ENCODE peak calls at places on chromosomes 6 and 20, in five cellular contexts. J is nephron progenitor cell, Y is suprapubic skin, K is epithelial cell of proximal tubule, E is lung. N is an unnamed sample.

GRCh38 chr6:163814494-163815364 is 400.2 kb downstream of the QKI start:
- DNase-seq in J (no peak), E (no peak), Y (peak; percentile 74), K (peak; percentile 68), N (no peak)

GRCh38 chr20:35776513-35777101 is 4.8 kb downstream of the PHF20 start:
- DNase-seq in E (no peak), Y (peak; percentile 82), J (no peak), K (no peak), N (peak; percentile 2)

GRCh38 chr6:55265409-55266114 is 61.7 kb upstream of the GFRAL start:
- DNase-seq in K (no peak), J (no peak), Y (no peak), E (no peak), N (no peak)

GRCh38 chr6:39452306-39452705 is 129.8 kb upstream of the KCNK16 start:
- DNase-seq in J (no peak), K (peak; percentile 79), Y (no peak), E (no peak), N (no peak)

GRCh38 chr20:47664068-47664437 is 121.2 kb downstream of the SULF2 start:
- DNase-seq in E (no peak), Y (no peak), J (no peak), K (no peak), N (no peak)

GRCh38 chr6:15329154-15329781 is 83.4 kb downstream of the JARID2 start:
- DNase-seq in E (no peak), J (no peak), Y (no peak), K (no peak), N (no peak)

GRCh38 chr6:18115356-18115755 is 7.1 kb downstream of the NHLRC1 start:
- DNase-seq in Y (no peak), E (no peak), K (no peak), J (no peak), N (no peak)

GRCh38 chr6:139369568-139370046 is 4.8 kb downstream of the CITED2 start:
- DNase-seq in E (no peak), K (peak; percentile 46), Y (no peak), J (peak; percentile 25), N (no peak)

GRCh38 chr6:11747021-11747420 is 31.6 kb downstream of the ADTRP start:
- DNase-seq in E (no peak), J (no peak), K (no peak), Y (no peak), N (no peak)

GRCh38 chr6:75747985-75748742 is 875 bp upstream of the MYO6 start:
- DNase-seq in J (no peak), Y (no peak), K (no peak), E (no peak), N (no peak)

GRCh38 chr6:75750925-75751324 is 1.9 kb downstream of the MYO6 start:
- DNase-seq in E (no peak), Y (no peak), J (no peak), K (no peak), N (no peak)

GRCh38 chr6:75751443-75751842 is 2.4 kb downstream of the MYO6 start:
- DNase-seq in E (no peak), Y (no peak), J (no peak), K (no peak), N (no peak)

GRCh38 chr6:75747371-75747984 is 1.6 kb upstream of the MYO6 start:
- DNase-seq in J (no peak), E (peak; percentile 48), K (no peak), Y (no peak), N (no peak)

GRCh38 chr6:75748743-75749538 is at the start of gene MYO6:
- DNase-seq in J (peak; percentile 85), K (no peak), Y (peak; percentile 84), E (peak; percentile 78), N (no peak)
- TF ChIP-seq CTCF in J (no peak), K (no peak), Y (no peak), E (no peak), N (peak; percentile 12)

GRCh38 chr20:41848180-41848579 is 230.0 kb upstream of the CHD6 start:
- DNase-seq in J (no peak), E (no peak), K (no peak), Y (no peak), N (no peak)
- TF ChIP-seq CTCF in J (peak; percentile 8), E (no peak), K (peak; percentile 15), Y (no peak), N (peak; percentile 12)

DNA sequence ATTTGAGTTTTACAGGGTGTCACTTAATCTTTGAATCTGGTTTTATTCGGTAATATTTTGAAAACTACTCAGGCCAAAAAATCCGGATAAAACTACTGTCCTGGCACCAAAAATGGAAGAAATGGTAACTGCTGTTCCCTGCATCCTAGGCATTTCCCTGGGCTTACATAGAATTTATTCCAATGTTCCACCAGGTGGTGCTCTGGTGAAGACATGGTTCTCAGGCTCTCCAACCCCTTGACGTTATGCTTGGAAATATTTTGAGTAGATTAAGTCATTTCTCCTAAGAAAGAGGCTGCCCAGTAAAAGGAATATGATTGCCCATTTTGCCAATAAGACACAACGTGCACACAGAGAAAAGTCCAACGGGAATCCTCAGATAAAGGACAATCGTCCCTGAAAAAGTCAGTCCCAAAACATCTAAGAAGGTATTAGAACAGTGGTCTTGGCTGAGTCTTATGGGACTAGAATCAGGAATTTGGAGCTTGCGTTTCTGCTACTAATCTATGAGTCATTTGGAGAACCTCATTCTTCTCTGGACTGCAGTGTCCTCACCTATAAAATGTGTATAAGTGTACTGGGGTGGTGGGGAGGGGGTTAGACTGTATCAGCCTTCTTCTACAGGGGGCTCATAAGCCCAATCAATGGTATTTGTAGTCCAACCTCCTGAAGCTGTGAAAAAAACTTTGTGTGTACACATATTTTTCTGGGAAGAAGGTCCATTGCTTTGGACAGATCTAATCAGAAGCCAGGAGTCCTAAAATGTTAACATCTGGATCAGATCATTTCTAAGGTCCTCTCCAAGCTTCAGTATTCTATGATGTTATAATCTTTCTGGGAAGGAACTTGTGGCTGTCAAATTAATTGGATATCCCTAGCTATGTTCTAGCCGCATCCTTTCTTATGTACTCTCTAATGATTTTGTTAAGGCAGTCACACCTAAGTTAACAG is 131.0 kb upstream of the BMP2 start:
- DNase-seq in J (peak; percentile 7), K (no peak), E (no peak), Y (no peak), N (no peak)
- TF ChIP-seq CTCF in J (peak; percentile 36), K (peak; percentile 77), E (peak; percentile 39), Y (peak; percentile 44), N (peak; percentile 86)

DNA sequence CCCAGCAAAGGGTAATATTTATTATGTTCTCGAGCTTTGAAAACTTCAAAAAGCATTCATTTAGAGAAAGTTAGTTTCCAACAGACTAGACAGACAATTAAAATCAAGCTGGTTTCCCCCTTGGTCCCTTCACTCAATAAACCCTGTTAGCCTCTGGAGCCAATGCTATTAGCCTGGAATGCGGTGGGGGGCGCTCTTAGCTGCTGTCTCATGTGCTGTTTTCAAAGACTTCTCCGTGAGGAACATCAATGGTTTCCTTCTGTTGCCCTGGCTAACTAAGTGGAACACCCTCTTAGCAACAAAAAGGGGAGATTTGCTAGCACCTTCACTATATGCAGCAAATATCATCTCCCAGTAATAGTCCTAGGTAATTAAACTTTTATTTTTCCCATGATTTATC is 86.4 kb downstream of the LY86 start:
- DNase-seq in K (no peak), E (no peak), Y (no peak), J (no peak), N (no peak)
- TF ChIP-seq CTCF in K (peak; percentile 51), E (no peak), Y (no peak), J (peak; percentile 44), N (peak; percentile 56)

DNA sequence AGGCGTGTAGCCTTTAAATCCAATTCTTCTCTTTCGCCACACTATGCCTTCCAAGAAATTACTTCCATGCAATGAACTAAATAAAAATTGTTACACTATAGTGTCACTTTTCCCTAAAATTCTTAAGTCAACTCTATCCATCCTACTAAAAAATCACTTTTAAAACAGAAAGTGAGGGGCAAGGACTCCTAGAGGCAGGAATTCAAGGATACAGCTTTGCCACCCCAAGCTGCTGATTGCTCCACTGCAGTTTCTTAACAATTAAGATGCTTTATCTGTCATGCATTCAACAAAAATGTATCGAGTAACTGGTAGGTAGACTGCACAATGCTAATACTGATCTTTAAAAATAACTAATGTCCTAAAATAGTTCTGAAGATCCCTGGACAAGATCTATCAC is 4.3 kb downstream of the MCM9 start:
- DNase-seq in J (no peak), Y (no peak), K (no peak), E (no peak), N (no peak)
- TF ChIP-seq CTCF in J (no peak), Y (no peak), K (peak; percentile 42), E (no peak), N (no peak)

GRCh38 chr6:88763160-88763559 is 200.3 kb downstream of the RNGTT start:
- DNase-seq in K (no peak), E (no peak), J (no peak), Y (no peak), N (no peak)

GRCh38 chr6:88760091-88760490 is 203.3 kb downstream of the RNGTT start:
- DNase-seq in J (no peak), E (no peak), K (no peak), Y (no peak), N (no peak)

GRCh38 chr6:88761237-88762031 is 202.0 kb downstream of the RNGTT start:
- DNase-seq in K (no peak), Y (no peak), J (no peak), E (no peak), N (no peak)
- TF ChIP-seq CTCF in K (peak; percentile 24), Y (no peak), J (no peak), E (no peak), N (peak; percentile 12)

N was measured in chondrocyte.